ENCODE peak calls at places on chromosomes 16 and 17, in six cellular contexts. U is colonic mucosa, S is HFF-Myc, H is OCI-LY7, L is fibroblast of lung, Z is astrocyte of the spinal cord. X is an unnamed sample.

GRCh38 chr17:77572851-77573250 is 385.7 kb upstream of the TNRC6C start:
- DNase-seq in U (no peak), S (no peak), H (no peak), L (no peak), Z (no peak), X (no peak)

GRCh38 chr17:35847006-35847405 is 21.7 kb downstream of the HEATR9 start:
- DNase-seq in U (no peak), S (no peak), H (no peak), L (no peak), Z (no peak), X (no peak)

GRCh38 chr16:50139580-50139979 is 13.5 kb upstream of the TENT4B start:
- DNase-seq in U (no peak), S (no peak), H (no peak), L (no peak), Z (no peak), X (no peak)

GRCh38 chr16:1535391-1536291 is 2.2 kb downstream of the TMEM204 start:
- DNase-seq in U (no peak), S (no peak), H (no peak), L (no peak), Z (peak), X (no peak)

GRCh38 chr17:12554251-12554650 is 111.4 kb upstream of the MYOCD start:
- DNase-seq in U (no peak), S (no peak), H (no peak), L (no peak), Z (no peak), X (no peak)

GRCh38 chr17:81365148-81365600 is 30.1 kb upstream of the BAHCC1 start:
- DNase-seq in U (peak), S (no peak), H (no peak), L (peak), Z (peak), X (no peak)

GRCh38 chr17:29590979-29591736 is 1.7 kb upstream of the GIT1 start:
- DNase-seq in U (no peak), S (no peak), H (peak), L (peak), Z (no peak), X (no peak)

GRCh38 chr16:86934581-86935322 is 356.4 kb downstream of the FOXL1 start:
- DNase-seq in U (no peak), S (no peak), H (no peak), L (peak), Z (no peak), X (no peak)

GRCh38 chr17:21289902-21290571 is 5.5 kb downstream of the MAP2K3 start:
- DNase-seq in U (no peak), S (no peak), H (no peak), L (no peak), Z (no peak), X (no peak)

GRCh38 chr16:78890496-78890895 is 710.0 kb downstream of the MAF start:
- DNase-seq in U (no peak), S (no peak), H (no peak), L (no peak), Z (no peak), X (no peak)

GRCh38 chr17:74994440-74994839 is 7.0 kb downstream of the CDR2L start:
- DNase-seq in U (no peak), S (no peak), H (no peak), L (peak), Z (no peak), X (no peak)

GRCh38 chr16:86405319-86405718 is 105.0 kb upstream of the FOXF1 start:
- DNase-seq in U (no peak), S (no peak), H (no peak), L (peak), Z (peak), X (no peak)

GRCh38 chr17:10172241-10172741 is 26.1 kb downstream of the GAS7 start:
- DNase-seq in U (no peak), S (no peak), H (no peak), L (no peak), Z (no peak), X (no peak)

GRCh38 chr16:77876776-77877175 is 88.4 kb downstream of the VAT1L start:
- DNase-seq in U (no peak), S (no peak), H (no peak), L (no peak), Z (no peak), X (no peak)

GRCh38 chr16:84459941-84460405 is 44.5 kb downstream of the MEAK7 start:
- DNase-seq in U (no peak), S (no peak), H (no peak), L (no peak), Z (no peak), X (no peak)

GRCh38 chr17:15220785-15221184 is 44.3 kb downstream of the PMP22 start:
- DNase-seq in U (no peak), S (no peak), H (no peak), L (no peak), Z (no peak), X (no peak)

GRCh38 chr17:63490321-63490720 is 13.5 kb downstream of the ACE start:
- DNase-seq in U (no peak), S (no peak), H (no peak), L (no peak), Z (no peak), X (no peak)

GRCh38 chr17:79678091-79678731 is 52.5 kb upstream of the ENPP7 start:
- DNase-seq in U (no peak), S (no peak), H (no peak), L (no peak), Z (no peak), X (no peak)

GRCh38 chr17:51491416-51491815 is 231.1 kb downstream of the UTP18 start:
- DNase-seq in U (no peak), S (no peak), H (no peak), L (no peak), Z (no peak), X (no peak)

GRCh38 chr17:17079761-17080160 is 37.5 kb downstream of the MPRIP start:
- DNase-seq in U (no peak), S (no peak), H (no peak), L (no peak), Z (no peak), X (no peak)

GRCh38 chr16:8955828-8956227 is 7.9 kb downstream of the USP7 start:
- DNase-seq in U (no peak), S (no peak), H (no peak), L (no peak), Z (no peak), X (no peak)

GRCh38 chr17:46766493-46767491 is 51.7 kb downstream of the WNT3 start:
- DNase-seq in U (peak), S (no peak), H (no peak), L (no peak), Z (no peak), X (no peak)

GRCh38 chr17:45223541-45224528 is 2.1 kb downstream of the FMNL1 start:
- DNase-seq in U (peak), S (no peak), H (peak), L (no peak), Z (no peak), X (no peak)

GRCh38 chr16:24851700-24852099 is 5.9 kb downstream of the SLC5A11 start:
- DNase-seq in U (no peak), S (no peak), H (no peak), L (peak), Z (peak), X (no peak)

GRCh38 chr16:72877374-72878028 is 170.4 kb downstream of the ZFHX3 start:
- DNase-seq in U (no peak), S (peak), H (no peak), L (peak), Z (peak), X (no peak)

GRCh38 chr16:29290631-29291247 is 115.8 kb downstream of the NPIPB11 start:
- DNase-seq in U (peak), S (peak), H (no peak), L (peak), Z (peak), X (no peak)
- H3K4me3 ChIP-seq in U (peak), S (no peak), H (no peak), L (no peak), Z (no peak), X (no peak)

DNA sequence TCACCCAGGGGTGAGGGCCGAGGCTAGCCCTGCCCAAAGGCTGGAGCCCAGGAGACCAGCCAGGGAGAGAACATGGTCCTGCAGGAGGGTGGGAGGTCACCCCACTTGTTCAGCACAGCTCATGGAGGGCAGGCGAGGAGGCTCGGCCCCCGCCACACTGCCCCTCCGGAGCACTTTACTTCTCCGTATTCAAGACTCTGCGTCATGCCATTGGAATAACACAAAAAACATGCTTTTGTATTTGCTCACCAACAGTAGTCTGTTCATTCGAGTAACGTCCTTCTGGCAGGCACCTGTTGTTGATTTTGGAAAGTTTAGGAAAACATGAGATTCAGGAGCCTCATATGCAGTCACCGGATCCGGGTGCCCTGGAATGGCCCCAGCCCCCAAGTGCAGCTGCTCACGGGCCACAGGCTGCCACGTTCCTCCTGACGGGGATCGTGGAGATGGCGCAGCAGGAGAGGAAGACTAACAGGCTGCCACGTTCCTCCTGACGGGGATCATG is 81.1 kb upstream of the DNAH17 start:
- DNase-seq in U (no peak), S (peak), H (no peak), L (peak), Z (peak), X (no peak)
- H3K4me3 ChIP-seq in U (no peak), S (no peak), H (no peak), L (no peak), Z (no peak), X (no peak)

GRCh38 chr17:57874434-57875108 is 24.7 kb upstream of the MRPS23 start:
- DNase-seq in U (peak), S (peak), H (no peak), L (peak), Z (peak), X (no peak)
- H3K4me3 ChIP-seq in U (no peak), S (peak), H (no peak), L (peak), Z (no peak), X (no peak)

GRCh38 chr17:44108440-44109311 is 14.8 kb downstream of the HDAC5 start:
- DNase-seq in U (peak), S (peak), H (no peak), L (peak), Z (peak), X (no peak)
- H3K4me3 ChIP-seq in U (no peak), S (peak), H (no peak), L (peak), Z (no peak), X (no peak)

GRCh38 chr16:57265850-57266530 is 18.5 kb downstream of the PLLP start:
- DNase-seq in U (peak), S (no peak), H (no peak), L (peak), Z (no peak), X (no peak)
- H3K4me3 ChIP-seq in U (no peak), S (no peak), H (no peak), L (no peak), Z (no peak), X (no peak)

GRCh38 chr16:4988647-4989046 is 30.5 kb downstream of the SEC14L5 start:
- DNase-seq in U (no peak), S (no peak), H (no peak), L (no peak), Z (no peak), X (no peak)

GRCh38 chr16:4989391-4990006 is 31.4 kb downstream of the SEC14L5 start:
- DNase-seq in U (no peak), S (no peak), H (no peak), L (no peak), Z (no peak), X (no peak)

GRCh38 chr16:4984174-4985000 is 26.3 kb downstream of the SEC14L5 start:
- DNase-seq in U (no peak), S (no peak), H (no peak), L (peak), Z (no peak), X (no peak)

GRCh38 chr16:4987580-4988374 is 29.6 kb downstream of the SEC14L5 start:
- DNase-seq in U (no peak), S (no peak), H (no peak), L (no peak), Z (no peak), X (no peak)

DNA sequence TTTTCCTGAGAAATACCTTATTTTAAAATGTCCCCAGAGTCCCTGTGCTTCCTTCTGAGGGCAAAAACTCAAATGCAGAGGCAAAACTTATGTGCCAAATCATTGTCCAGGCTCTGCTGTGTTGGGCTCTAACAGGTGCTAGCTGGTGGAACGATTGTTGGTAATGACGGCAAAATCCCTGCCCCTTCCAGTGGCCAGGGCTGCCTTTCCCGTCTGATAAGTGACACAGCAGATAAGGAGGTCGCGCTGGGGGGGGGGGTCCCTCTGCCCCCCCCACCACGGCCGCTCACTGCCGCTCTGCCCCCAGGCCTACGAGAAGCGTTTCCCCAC is 29.1 kb downstream of the SEC14L5 start:
- DNase-seq in U (no peak), S (no peak), H (no peak), L (no peak), Z (no peak), X (no peak)
- H3K4me3 ChIP-seq in U (no peak), S (no peak), H (no peak), L (no peak), Z (no peak), X (no peak)

GRCh38 chr17:2794116-2794803 is 2.0 kb upstream of the RAP1GAP2 start:
- DNase-seq in U (no peak), S (no peak), H (no peak), L (no peak), Z (no peak), X (peak)
- H3K4me3 ChIP-seq in U (no peak), S (no peak), H (no peak), L (no peak), Z (no peak), X (peak)

DNA sequence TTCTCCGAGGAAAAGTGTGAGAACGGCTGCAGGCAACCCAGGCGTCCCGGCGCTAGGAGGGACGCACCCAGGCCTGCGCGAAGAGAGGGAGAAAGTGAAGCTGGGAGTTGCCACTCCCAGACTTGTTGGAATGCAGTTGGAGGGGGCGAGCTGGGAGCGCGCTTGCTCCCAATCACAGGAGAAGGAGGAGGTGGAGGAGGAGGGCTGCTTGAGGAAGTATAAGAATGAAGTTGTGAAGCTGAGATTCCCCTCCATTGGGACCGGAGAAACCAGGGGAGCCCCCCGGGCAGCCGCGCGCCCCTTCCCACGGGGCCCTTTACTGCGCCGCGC is at the start of gene ERBB2:
- DNase-seq in U (peak), S (no peak), H (no peak), L (peak), Z (peak), X (no peak)
- H3K4me3 ChIP-seq in U (peak), S (peak), H (no peak), L (peak), Z (peak), X (no peak)

DNA sequence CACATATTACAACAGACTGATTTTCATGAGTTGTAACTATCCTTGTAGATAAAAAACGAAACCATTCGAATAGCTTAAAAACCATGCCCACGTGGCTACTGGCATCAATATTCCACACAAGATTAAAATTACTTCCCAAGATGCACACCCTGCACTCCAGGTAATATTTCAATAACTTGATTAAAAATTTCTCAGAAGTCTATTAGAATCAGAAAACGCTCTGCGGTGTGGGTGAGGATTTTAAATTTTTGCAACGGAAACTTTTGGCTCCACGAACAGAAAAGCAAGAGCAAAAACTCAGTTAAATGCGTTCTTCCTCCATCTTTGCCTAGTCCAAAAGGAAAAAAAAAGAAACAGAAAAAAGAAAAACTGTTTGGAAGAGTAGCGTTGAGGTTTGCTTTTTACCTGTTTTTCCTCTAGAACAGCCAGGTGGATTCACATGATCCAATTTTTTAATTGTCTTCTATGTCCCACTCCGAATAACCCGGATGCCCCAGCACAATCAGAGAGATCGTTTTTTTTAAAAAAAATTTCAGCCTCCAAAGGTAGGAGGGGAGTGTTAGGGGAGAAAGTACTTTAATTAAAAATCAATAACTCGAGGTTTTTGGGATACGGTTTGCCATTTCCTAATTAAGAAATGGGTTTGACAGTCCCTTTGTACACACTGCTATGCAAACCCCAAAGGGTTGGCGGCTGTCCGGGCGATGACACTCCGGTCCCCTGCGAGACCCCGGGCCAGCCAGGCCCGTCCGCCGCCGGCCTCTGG is 738 bp upstream of the NFAT5 start:
- DNase-seq in U (no peak), S (no peak), H (peak), L (peak), Z (peak), X (no peak)
- H3K4me3 ChIP-seq in U (peak), S (peak), H (peak), L (peak), Z (peak), X (peak)

X was measured in Jurkat, Clone E6-1.